ENCODE peak calls at places on chromosome 5, in nine cellular contexts. X, I, M, H, K, V, A, J and C are unnamed samples.
A peak's percentile ranks its signal among the peaks of the same experiment; 100 is the strongest.

GRCh38 chr5:93890657-93891056 is 149.3 kb upstream of the POU5F2 start:
- DNase-seq in X (no peak), I (no peak), M (no peak), H (no peak), K (no peak), V (no peak), A (peak; percentile 13), J (peak; percentile 89), C (no peak)

GRCh38 chr5:176626876-176627236 is 3.5 kb downstream of the SNCB start:
- DNase-seq in X (no peak), I (no peak), M (no peak), H (no peak), K (no peak), V (no peak), A (no peak), J (no peak), C (no peak)

GRCh38 chr5:67747096-67747495 is 468.5 kb upstream of the PIK3R1 start:
- DNase-seq in X (no peak), I (no peak), M (no peak), H (no peak), K (no peak), V (no peak), A (no peak), J (no peak), C (no peak)

GRCh38 chr5:150153957-150154617 is 1.6 kb downstream of the PDGFRB start:
- DNase-seq in X (no peak), I (no peak), M (no peak), H (no peak), K (no peak), V (peak; percentile 60), A (peak; percentile 74), J (no peak), C (no peak)

GRCh38 chr5:66661149-66661548 is 65.0 kb downstream of the MAST4 start:
- DNase-seq in X (peak; percentile 17), I (peak; percentile 14), M (peak; percentile 29), H (no peak), K (no peak), V (no peak), A (peak; percentile 77), J (peak; percentile 7), C (no peak)

GRCh38 chr5:168262042-168262743 is 29.3 kb upstream of the WWC1 start:
- DNase-seq in X (no peak), I (peak; percentile 54), M (no peak), H (no peak), K (no peak), V (no peak), A (no peak), J (no peak), C (no peak)

GRCh38 chr5:177453852-177454396 is 7.3 kb downstream of the PRR7 start:
- DNase-seq in X (no peak), I (peak; percentile 59), M (peak; percentile 46), H (no peak), K (no peak), V (no peak), A (no peak), J (peak; percentile 80), C (no peak)

GRCh38 chr5:145237843-145238242 is 597.3 kb downstream of the PRELID2 start:
- DNase-seq in X (peak; percentile 19), I (peak; percentile 19), M (no peak), H (no peak), K (no peak), V (no peak), A (peak; percentile 85), J (peak; percentile 60), C (peak; percentile 13)

GRCh38 chr5:95533761-95534160 is 21.0 kb downstream of the SKIC3 start:
- DNase-seq in X (no peak), I (no peak), M (no peak), H (no peak), K (no peak), V (no peak), A (peak; percentile 16), J (no peak), C (no peak)

GRCh38 chr5:135426102-135427082 is 20.8 kb downstream of the DCANP1 start:
- DNase-seq in X (no peak), I (no peak), M (no peak), H (no peak), K (no peak), V (no peak), A (peak; percentile 67), J (peak; percentile 68), C (peak; percentile 47)

GRCh38 chr5:38994329-38994927 is 79.8 kb downstream of the RICTOR start:
- DNase-seq in X (peak; percentile 62), I (no peak), M (no peak), H (no peak), K (no peak), V (no peak), A (peak; percentile 82), J (peak; percentile 18), C (peak; percentile 46)

GRCh38 chr5:93273176-93273575 is 307.8 kb downstream of the NR2F1-AS1 start:
- DNase-seq in X (no peak), I (no peak), M (no peak), H (no peak), K (no peak), V (no peak), A (peak; percentile 63), J (no peak), C (no peak)

GRCh38 chr5:60611099-60611719 is 88.8 kb downstream of the DEPDC1B start:
- DNase-seq in X (no peak), I (no peak), M (no peak), H (no peak), K (no peak), V (no peak), A (no peak), J (no peak), C (no peak)

GRCh38 chr5:84281383-84281782 is 103.3 kb downstream of the EDIL3 start:
- DNase-seq in X (no peak), I (no peak), M (no peak), H (no peak), K (no peak), V (no peak), A (no peak), J (no peak), C (no peak)

GRCh38 chr5:152125806-152126205 is 201.2 kb upstream of the GLRA1 start:
- DNase-seq in X (no peak), I (no peak), M (no peak), H (no peak), K (no peak), V (no peak), A (no peak), J (no peak), C (no peak)

GRCh38 chr5:39520232-39520572 is 95.4 kb upstream of the DAB2 start:
- DNase-seq in X (no peak), I (no peak), M (no peak), H (no peak), K (no peak), V (no peak), A (peak; percentile 96), J (no peak), C (no peak)

GRCh38 chr5:34538026-34538672 is 118.0 kb upstream of the RAI14 start:
- DNase-seq in X (peak; percentile 25), I (no peak), M (no peak), H (no peak), K (peak; percentile 4), V (no peak), A (peak; percentile 34), J (no peak), C (no peak)

GRCh38 chr5:56112526-56113121 is 117.9 kb upstream of the IL6ST start:
- DNase-seq in X (no peak), I (no peak), M (no peak), H (no peak), K (no peak), V (no peak), A (peak; percentile 43), J (no peak), C (no peak)

GRCh38 chr5:67315082-67315801 is 118.6 kb upstream of the CD180 start:
- DNase-seq in X (peak; percentile 99), I (no peak), M (peak; percentile 93), H (no peak), K (no peak), V (peak; percentile 37), A (peak; percentile 72), J (no peak), C (no peak)

GRCh38 chr5:38871211-38871610 is 25.4 kb downstream of the OSMR start:
- DNase-seq in X (no peak), I (no peak), M (no peak), H (no peak), K (no peak), V (no peak), A (no peak), J (peak; percentile 53), C (no peak)

GRCh38 chr5:150787659-150788058 is 9.1 kb downstream of the SMIM3 start:
- DNase-seq in X (no peak), I (no peak), M (no peak), H (no peak), K (no peak), V (no peak), A (no peak), J (no peak), C (no peak)

GRCh38 chr5:138706655-138707480 is 46.4 kb upstream of the CTNNA1 start:
- DNase-seq in X (no peak), I (no peak), M (no peak), H (no peak), K (no peak), V (peak; percentile 54), A (peak; percentile 86), J (no peak), C (no peak)

GRCh38 chr5:124330595-124330994 is 415.8 kb downstream of the ZNF608 start:
- DNase-seq in X (no peak), I (no peak), M (no peak), H (no peak), K (no peak), V (no peak), A (peak; percentile 34), J (no peak), C (no peak)

GRCh38 chr5:59174248-59174844 is 591.5 kb downstream of the RAB3C start:
- DNase-seq in X (peak; percentile 32), I (no peak), M (peak; percentile 17), H (no peak), K (peak; percentile 13), V (no peak), A (peak; percentile 91), J (peak; percentile 59), C (peak; percentile 18)

GRCh38 chr5:123512631-123513461 is 869 bp downstream of the CSNK1G3 start:
- DNase-seq in X (peak; percentile 26), I (peak; percentile 61), M (no peak), H (peak; percentile 8), K (peak; percentile 43), V (no peak), A (peak; percentile 44), J (peak; percentile 66), C (peak; percentile 23)